ENCODE peak calls at places on chromosomes 7 and 10, in ten cellular contexts. C is A549, D is cardiac fibroblast, E is body of pancreas, H is PC-3, J is cardiac muscle cell, O is HFF-Myc, Y is psoas muscle, V is HCT116, I is kidney. P is an unnamed sample.

GRCh38 chr7:144384555-144385245 is 18.8 kb downstream of the NOBOX start:
- DNase-seq in C (peak; percentile 45), D (peak; percentile 50), E (no peak), H (peak; percentile 4), J (no peak), O (no peak), Y (no peak), V (peak; percentile 48), I (peak; percentile 77), P (no peak)

GRCh38 chr10:14074062-14074884 is 256.5 kb downstream of the FRMD4A start:
- DNase-seq in C (peak; percentile 81), D (peak; percentile 100), E (peak; percentile 93), H (peak; percentile 95), J (peak; percentile 28), O (peak; percentile 100), Y (peak; percentile 89), V (peak; percentile 15), I (peak; percentile 97), P (no peak)

GRCh38 chr7:105766421-105767191 is 109.8 kb downstream of the ATXN7L1 start:
- DNase-seq in C (no peak), D (no peak), E (no peak), H (no peak), J (no peak), O (no peak), Y (no peak), V (no peak), I (no peak), P (no peak)

GRCh38 chr7:130732980-130733865 is 784 bp downstream of the KLF14 start:
- DNase-seq in C (peak; percentile 9), D (no peak), E (peak; percentile 46), H (no peak), J (peak; percentile 19), O (no peak), Y (peak; percentile 51), V (peak; percentile 8), I (peak; percentile 71), P (no peak)

GRCh38 chr7:44716205-44716604 is 32.4 kb upstream of the ZMIZ2 start:
- DNase-seq in C (no peak), D (no peak), E (no peak), H (no peak), J (no peak), O (no peak), Y (no peak), V (no peak), I (no peak), P (no peak)

GRCh38 chr7:2912684-2913439 is 68.8 kb upstream of the GNA12 start:
- DNase-seq in C (no peak), D (no peak), E (no peak), H (no peak), J (no peak), O (no peak), Y (no peak), V (no peak), I (no peak), P (no peak)

GRCh38 chr7:52786174-52786573 is 249.3 kb upstream of the POM121L12 start:
- DNase-seq in C (no peak), D (no peak), E (no peak), H (no peak), J (no peak), O (no peak), Y (no peak), V (no peak), I (no peak), P (no peak)

GRCh38 chr7:139771001-139771956 is 6.5 kb downstream of the HIPK2 start:
- DNase-seq in C (peak; percentile 50), D (peak; percentile 96), E (peak; percentile 36), H (peak; percentile 92), J (no peak), O (peak; percentile 53), Y (no peak), V (peak; percentile 93), I (no peak), P (no peak)

GRCh38 chr10:133096616-133097269 is 9.0 kb downstream of the ADGRA1 start:
- DNase-seq in C (peak; percentile 22), D (no peak), E (no peak), H (no peak), J (no peak), O (no peak), Y (no peak), V (no peak), I (no peak), P (no peak)

GRCh38 chr10:129840196-129840590 is 123.9 kb downstream of the EBF3 start:
- DNase-seq in C (no peak), D (no peak), E (no peak), H (no peak), J (no peak), O (no peak), Y (no peak), V (no peak), I (no peak), P (no peak)

GRCh38 chr7:95485749-95486148 is at the start of gene ASB4:
- DNase-seq in C (no peak), D (no peak), E (no peak), H (no peak), J (no peak), O (no peak), Y (no peak), V (no peak), I (no peak), P (no peak)

GRCh38 chr10:78777466-78778256 is 291.1 kb upstream of the ZMIZ1 start:
- DNase-seq in C (no peak), D (no peak), E (peak; percentile 46), H (peak; percentile 71), J (no peak), O (no peak), Y (peak; percentile 42), V (no peak), I (peak; percentile 83), P (no peak)

GRCh38 chr7:111098926-111099250 is 8.0 kb downstream of the LRRN3 start:
- DNase-seq in C (no peak), D (no peak), E (no peak), H (no peak), J (no peak), O (no peak), Y (no peak), V (no peak), I (no peak), P (no peak)
- TF ChIP-seq CTCF in C (no peak), D (no peak), E (no peak), H (no peak), J (no peak), O (no peak), Y (no peak), V (no peak), I (no peak), P (no peak)

GRCh38 chr7:73625276-73625675 is 954 bp upstream of the MLXIPL start:
- DNase-seq in C (no peak), D (no peak), E (no peak), H (no peak), J (no peak), O (no peak), Y (no peak), V (no peak), I (no peak), P (no peak)

GRCh38 chr7:73622527-73622908 is 1.8 kb downstream of the MLXIPL start:
- DNase-seq in C (no peak), D (no peak), E (no peak), H (no peak), J (no peak), O (no peak), Y (no peak), V (no peak), I (no peak), P (no peak)

GRCh38 chr7:73622909-73623797 is 1.2 kb downstream of the MLXIPL start:
- DNase-seq in C (no peak), D (no peak), E (peak; percentile 60), H (no peak), J (peak; percentile 27), O (no peak), Y (peak; percentile 91), V (no peak), I (no peak), P (no peak)

GRCh38 chr7:73623798-73624668 is at the start of gene MLXIPL:
- DNase-seq in C (peak; percentile 78), D (peak; percentile 42), E (peak; percentile 96), H (peak; percentile 86), J (peak; percentile 94), O (no peak), Y (peak; percentile 86), V (peak; percentile 75), I (peak; percentile 94), P (no peak)

DNA sequence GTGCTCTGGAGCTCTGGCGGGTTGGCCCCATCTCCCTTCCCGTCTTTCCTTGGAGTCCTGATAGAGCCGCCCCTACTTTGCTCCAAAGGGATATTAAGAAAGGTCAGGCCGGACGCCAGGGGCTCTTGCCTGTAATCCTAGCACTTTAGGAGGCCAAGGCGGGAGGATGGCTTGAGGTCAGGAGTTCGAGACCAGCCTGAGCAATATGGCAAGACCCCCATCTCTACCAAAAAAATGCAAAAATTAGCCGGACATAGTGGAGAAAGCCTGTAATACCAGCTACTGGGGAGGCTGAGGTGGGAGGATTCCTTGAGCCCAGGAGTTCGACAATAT is 313 bp upstream of the MLXIPL start:
- DNase-seq in C (no peak), D (no peak), E (no peak), H (no peak), J (no peak), O (no peak), Y (no peak), V (no peak), I (no peak), P (no peak)
- H3K4me3 ChIP-seq in C (peak overlapping the region; percentile 55), D (no peak overlapping the region), E (no peak overlapping the region), H (peak overlapping the region; percentile 74), J (no peak overlapping the region), O (no peak overlapping the region), Y (peak overlapping the region; percentile 67), V (peak overlapping the region; percentile 91), I (no peak overlapping the region), P (no peak overlapping the region)

DNA sequence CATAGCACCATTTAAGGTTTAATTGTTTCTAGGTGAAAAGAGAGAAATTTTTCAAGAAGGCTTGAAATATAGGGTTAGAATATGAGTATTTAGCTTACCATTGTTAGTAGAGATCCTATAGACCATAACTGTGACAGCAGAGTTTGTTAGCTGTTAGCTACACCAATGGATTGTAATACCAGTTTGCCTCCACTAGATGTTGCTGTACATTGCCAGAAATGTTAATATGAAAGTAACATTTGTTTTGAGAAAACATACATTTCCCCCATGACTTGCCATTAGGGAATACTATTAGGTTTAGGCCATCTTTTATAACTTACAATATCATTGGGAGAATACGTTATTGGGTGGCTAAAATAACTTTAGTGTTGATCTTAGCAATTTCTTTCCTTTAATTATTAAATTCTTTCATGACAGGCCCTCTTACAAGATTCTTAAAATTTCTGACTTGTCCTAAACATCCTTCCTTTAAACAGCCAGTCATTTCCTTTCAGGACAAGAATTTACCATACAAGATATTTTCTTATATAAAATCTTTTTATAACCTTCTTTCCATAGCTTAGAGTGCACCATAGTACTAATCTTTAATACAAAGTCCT is 39.5 kb downstream of the ZNF117 start:
- DNase-seq in C (peak; percentile 46), D (peak; percentile 69), E (peak; percentile 37), H (peak; percentile 74), J (peak; percentile 56), O (peak; percentile 31), Y (no peak), V (peak; percentile 16), I (no peak), P (peak; percentile 8)
- TF ChIP-seq CTCF in C (peak; percentile 49), D (peak; percentile 73), E (peak; percentile 55), H (peak; percentile 85), J (peak; percentile 78), O (peak; percentile 54), Y (peak; percentile 92), V (peak; percentile 73), I (peak; percentile 81), P (peak; percentile 68)

DNA sequence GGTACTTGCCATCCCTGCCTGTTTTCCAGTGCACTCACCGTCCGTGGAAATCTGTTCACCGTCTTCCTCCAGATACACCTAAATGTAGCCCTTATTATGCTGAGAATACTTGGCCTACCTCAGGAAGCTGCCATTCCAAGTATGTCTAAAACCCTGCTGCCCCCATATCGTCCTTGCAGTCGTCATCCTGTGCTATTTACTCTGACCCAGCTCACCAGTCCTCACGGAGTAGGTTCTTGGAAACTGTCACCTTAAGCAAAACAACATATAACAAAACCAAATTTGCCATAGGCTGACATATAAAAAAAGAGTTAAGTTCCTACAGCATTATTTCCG is 880 bp upstream of the PIP4K2A start:
- DNase-seq in C (no peak), D (no peak), E (no peak), H (no peak), J (no peak), O (no peak), Y (no peak), V (no peak), I (no peak), P (no peak)
- H3K4me3 ChIP-seq in C (no peak overlapping the region), D (no peak overlapping the region), E (no peak overlapping the region), H (no peak overlapping the region), J (no peak overlapping the region), O (no peak overlapping the region), Y (peak overlapping the region; percentile 93), V (peak overlapping the region; percentile 55), I (no peak overlapping the region), P (peak overlapping the region; percentile 98)